ENCODE peak calls at places on chromosome 21, in nine cellular contexts. One of them, this sample, is unnamed.

GRCh38 chr21:39637197-39637970 is 24.6 kb downstream of the B3GALT5 start:
- DNase-seq in GM12865: no peak
- DNase-seq in fibroblast of mammary gland: no peak
- DNase-seq in NB4: no peak
- DNase-seq in uterus: no peak
- DNase-seq in PC-3: no peak
- DNase-seq in prostate gland: no peak
- DNase-seq in CD4-positive, alpha-beta T cell: no peak
- DNase-seq in H9: peak; percentile 64
- DNase-seq in this sample: no peak

GRCh38 chr21:25501996-25502665 is 105.2 kb downstream of the MRPL39 start:
- DNase-seq in PC-3: no peak
- DNase-seq in NB4: peak; percentile 35
- DNase-seq in H9: no peak
- DNase-seq in GM12865: peak; percentile 84
- DNase-seq in fibroblast of mammary gland: peak; percentile 39
- DNase-seq in uterus: no peak
- DNase-seq in prostate gland: no peak
- DNase-seq in CD4-positive, alpha-beta T cell: no peak
- DNase-seq in this sample: no peak

GRCh38 chr21:35102488-35103407 is 53.6 kb upstream of the RUNX1 start:
- DNase-seq in GM12865: peak; percentile 1
- DNase-seq in fibroblast of mammary gland: no peak
- DNase-seq in H9: no peak
- DNase-seq in PC-3: no peak
- DNase-seq in NB4: peak; percentile 92
- DNase-seq in CD4-positive, alpha-beta T cell: peak; percentile 32
- DNase-seq in uterus: no peak
- DNase-seq in prostate gland: no peak
- DNase-seq in this sample: no peak

GRCh38 chr21:42614391-42614790 is 39.0 kb upstream of the PDE9A start:
- DNase-seq in H9: no peak
- DNase-seq in prostate gland: no peak
- DNase-seq in PC-3: no peak
- DNase-seq in CD4-positive, alpha-beta T cell: no peak
- DNase-seq in GM12865: no peak
- DNase-seq in uterus: no peak
- DNase-seq in NB4: no peak
- DNase-seq in fibroblast of mammary gland: no peak
- DNase-seq in this sample: no peak

GRCh38 chr21:37357691-37358090 is 8.9 kb upstream of the DYRK1A start:
- DNase-seq in GM12865: no peak
- DNase-seq in PC-3: peak; percentile 85
- DNase-seq in prostate gland: no peak
- DNase-seq in CD4-positive, alpha-beta T cell: no peak
- DNase-seq in H9: no peak
- DNase-seq in uterus: no peak
- DNase-seq in NB4: no peak
- DNase-seq in fibroblast of mammary gland: no peak
- DNase-seq in this sample: no peak

GRCh38 chr21:40752125-40752524 is 94.8 kb downstream of the DSCAM start:
- DNase-seq in H9: peak; percentile 41
- DNase-seq in NB4: no peak
- DNase-seq in PC-3: no peak
- DNase-seq in fibroblast of mammary gland: no peak
- DNase-seq in uterus: no peak
- DNase-seq in prostate gland: no peak
- DNase-seq in CD4-positive, alpha-beta T cell: no peak
- DNase-seq in GM12865: no peak
- DNase-seq in this sample: no peak

GRCh38 chr21:36422279-36423098 is 37.3 kb downstream of the CHAF1B start:
- DNase-seq in CD4-positive, alpha-beta T cell: no peak
- DNase-seq in fibroblast of mammary gland: peak; percentile 65
- DNase-seq in GM12865: peak; percentile 83
- DNase-seq in uterus: no peak
- DNase-seq in prostate gland: peak; percentile 51
- DNase-seq in H9: peak; percentile 86
- DNase-seq in PC-3: peak; percentile 70
- DNase-seq in NB4: peak; percentile 75
- DNase-seq in this sample: no peak

GRCh38 chr21:44261675-44262295 is at the start of gene DNMT3L:
- DNase-seq in prostate gland: no peak
- DNase-seq in PC-3: no peak
- DNase-seq in fibroblast of mammary gland: no peak
- DNase-seq in H9: no peak
- DNase-seq in NB4: no peak
- DNase-seq in GM12865: no peak
- DNase-seq in uterus: no peak
- DNase-seq in CD4-positive, alpha-beta T cell: no peak
- DNase-seq in this sample: no peak

GRCh38 chr21:43298546-43299440 is 128.1 kb downstream of the SIK1 start:
- DNase-seq in CD4-positive, alpha-beta T cell: no peak
- DNase-seq in H9: no peak
- DNase-seq in fibroblast of mammary gland: no peak
- DNase-seq in uterus: no peak
- DNase-seq in prostate gland: no peak
- DNase-seq in NB4: no peak
- DNase-seq in GM12865: no peak
- DNase-seq in PC-3: no peak
- DNase-seq in this sample: no peak

GRCh38 chr21:40243676-40244075 is 376.4 kb downstream of the PCP4 start:
- DNase-seq in fibroblast of mammary gland: no peak
- DNase-seq in CD4-positive, alpha-beta T cell: no peak
- DNase-seq in uterus: no peak
- DNase-seq in NB4: no peak
- DNase-seq in GM12865: no peak
- DNase-seq in prostate gland: no peak
- DNase-seq in PC-3: no peak
- DNase-seq in H9: no peak
- DNase-seq in this sample: no peak

GRCh38 chr21:27636671-27637070 is 669.8 kb upstream of the ADAMTS5 start:
- DNase-seq in fibroblast of mammary gland: no peak
- DNase-seq in PC-3: no peak
- DNase-seq in H9: no peak
- DNase-seq in prostate gland: no peak
- DNase-seq in GM12865: no peak
- DNase-seq in uterus: no peak
- DNase-seq in CD4-positive, alpha-beta T cell: no peak
- DNase-seq in NB4: no peak
- DNase-seq in this sample: no peak

GRCh38 chr21:23394458-23394857 is 2212.8 kb downstream of the MRPL39 start:
- DNase-seq in GM12865: no peak
- DNase-seq in CD4-positive, alpha-beta T cell: no peak
- DNase-seq in fibroblast of mammary gland: no peak
- DNase-seq in prostate gland: no peak
- DNase-seq in NB4: no peak
- DNase-seq in uterus: no peak
- DNase-seq in PC-3: peak; percentile 25
- DNase-seq in H9: no peak
- DNase-seq in this sample: no peak

GRCh38 chr21:44050276-44050675 is 38.2 kb downstream of the TRAPPC10 start:
- DNase-seq in NB4: no peak
- DNase-seq in CD4-positive, alpha-beta T cell: no peak
- DNase-seq in GM12865: no peak
- DNase-seq in prostate gland: no peak
- DNase-seq in H9: no peak
- DNase-seq in uterus: no peak
- DNase-seq in fibroblast of mammary gland: no peak
- DNase-seq in PC-3: no peak
- DNase-seq in this sample: no peak

GRCh38 chr21:35019631-35020032 is 29.5 kb downstream of the RUNX1 start:
- DNase-seq in uterus: no peak
- DNase-seq in GM12865: no peak
- DNase-seq in PC-3: peak; percentile 73
- DNase-seq in H9: no peak
- DNase-seq in prostate gland: no peak
- DNase-seq in fibroblast of mammary gland: no peak
- DNase-seq in CD4-positive, alpha-beta T cell: no peak
- DNase-seq in NB4: no peak
- DNase-seq in this sample: no peak

GRCh38 chr21:44370027-44370735 is 16.8 kb downstream of the TRPM2 start:
- DNase-seq in H9: peak; percentile 75
- DNase-seq in fibroblast of mammary gland: peak; percentile 73
- DNase-seq in uterus: peak; percentile 11
- DNase-seq in PC-3: peak; percentile 77
- DNase-seq in NB4: no peak
- DNase-seq in GM12865: no peak
- DNase-seq in CD4-positive, alpha-beta T cell: no peak
- DNase-seq in prostate gland: no peak
- DNase-seq in this sample: peak; percentile 67

GRCh38 chr21:30829659-30830058 is at the start of gene KRTAP7-1:
- DNase-seq in uterus: no peak
- DNase-seq in GM12865: no peak
- DNase-seq in fibroblast of mammary gland: no peak
- DNase-seq in NB4: no peak
- DNase-seq in H9: no peak
- DNase-seq in CD4-positive, alpha-beta T cell: no peak
- DNase-seq in prostate gland: no peak
- DNase-seq in PC-3: no peak
- DNase-seq in this sample: no peak

DNA sequence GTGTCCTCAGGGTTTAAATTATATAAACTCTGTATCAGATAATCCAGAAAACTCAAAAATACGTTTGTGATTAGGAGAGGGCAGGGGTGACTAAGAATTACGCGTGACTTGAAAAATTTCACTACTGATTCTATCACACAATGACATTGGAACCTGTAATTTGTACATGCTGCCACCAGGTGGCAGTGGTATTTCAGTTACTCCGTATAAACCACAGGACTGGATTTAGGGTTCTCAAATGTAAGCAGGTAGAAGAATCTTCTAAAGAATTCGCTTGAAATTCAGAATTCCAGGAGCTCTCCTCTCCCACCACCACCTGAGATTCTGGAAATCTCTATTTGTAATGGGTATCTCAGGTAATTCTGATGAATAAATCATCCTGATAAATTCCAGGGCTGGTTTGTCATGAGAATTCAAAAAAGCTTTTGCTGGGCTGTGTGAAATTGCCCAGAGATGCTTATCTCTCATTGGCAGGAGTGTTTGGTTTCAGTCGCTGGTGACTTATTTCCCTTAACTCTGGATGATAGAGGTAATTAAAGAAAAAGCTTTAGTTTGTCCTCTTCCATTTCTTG is 1.7 kb upstream of the KRTAP7-1 start:
- DNase-seq in fibroblast of mammary gland: peak; percentile 25
- DNase-seq in uterus: no peak
- DNase-seq in PC-3: peak; percentile 76
- DNase-seq in CD4-positive, alpha-beta T cell: peak; percentile 2
- DNase-seq in NB4: peak; percentile 47
- DNase-seq in H9: peak; percentile 53
- DNase-seq in GM12865: peak; percentile 52
- DNase-seq in prostate gland: no peak
- DNase-seq in this sample: no peak
- TF ChIP-seq CTCF in fibroblast of mammary gland: peak; percentile 50
- TF ChIP-seq CTCF in uterus: no peak
- TF ChIP-seq CTCF in PC-3: peak; percentile 83
- TF ChIP-seq CTCF in CD4-positive, alpha-beta T cell: peak; percentile 36
- TF ChIP-seq CTCF in NB4: peak; percentile 60
- TF ChIP-seq CTCF in H9: peak; percentile 83
- TF ChIP-seq CTCF in GM12865: peak; percentile 50
- TF ChIP-seq CTCF in prostate gland: peak; percentile 40
- TF ChIP-seq CTCF in this sample: peak; percentile 47

DNA sequence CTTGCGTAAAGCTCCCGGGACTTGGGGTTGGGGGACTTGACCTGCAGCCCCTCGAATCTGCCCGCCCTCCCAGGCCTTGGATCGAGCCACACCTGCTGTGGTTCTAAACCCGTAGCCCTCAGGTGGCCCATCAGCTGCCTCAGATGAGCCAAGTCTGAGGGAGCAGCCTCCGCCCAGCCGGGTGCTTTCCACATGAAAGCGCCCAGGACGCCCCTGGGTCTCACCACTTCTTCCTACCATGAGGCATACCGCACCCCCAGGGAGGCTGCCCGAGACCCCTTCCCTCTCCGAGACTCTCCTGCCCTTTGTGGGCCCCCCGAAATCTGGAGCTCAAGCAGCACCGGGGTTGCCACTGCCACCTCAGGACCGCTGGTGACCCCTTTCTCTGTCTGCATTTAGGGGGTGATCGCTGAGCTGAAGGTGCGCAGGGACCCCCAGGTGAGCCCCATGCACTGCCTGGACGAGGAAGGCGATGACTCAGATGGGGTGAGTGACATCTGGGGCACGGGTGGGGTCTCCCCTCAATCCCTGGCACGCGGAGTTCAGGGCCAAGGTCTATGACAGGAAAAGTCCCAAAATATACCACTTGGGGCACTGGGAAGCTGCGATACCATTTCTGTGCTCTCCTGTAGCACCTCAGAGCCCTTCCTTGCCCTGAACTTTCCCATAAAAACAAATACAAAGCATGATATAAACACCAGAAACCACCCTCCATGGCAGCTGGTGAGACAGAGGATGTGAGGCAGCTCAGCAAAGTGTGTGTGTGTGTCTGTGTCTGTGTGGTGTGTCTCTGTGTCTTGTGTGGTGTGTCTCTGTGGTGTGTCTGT is 68.5 kb downstream of the SLC19A1 start:
- DNase-seq in fibroblast of mammary gland: no peak
- DNase-seq in H9: no peak
- DNase-seq in prostate gland: no peak
- DNase-seq in GM12865: no peak
- DNase-seq in PC-3: no peak
- DNase-seq in NB4: no peak
- DNase-seq in CD4-positive, alpha-beta T cell: no peak
- DNase-seq in uterus: no peak
- DNase-seq in this sample: no peak
- TF ChIP-seq CTCF in fibroblast of mammary gland: no peak
- TF ChIP-seq CTCF in H9: no peak
- TF ChIP-seq CTCF in prostate gland: no peak
- TF ChIP-seq CTCF in GM12865: no peak
- TF ChIP-seq CTCF in PC-3: no peak
- TF ChIP-seq CTCF in NB4: no peak
- TF ChIP-seq CTCF in CD4-positive, alpha-beta T cell: no peak
- TF ChIP-seq CTCF in uterus: no peak
- TF ChIP-seq CTCF in this sample: no peak

GRCh38 chr21:30434033-30434631 is 4.1 kb downstream of the KRTAP13-4 start:
- DNase-seq in prostate gland: peak; percentile 10
- DNase-seq in CD4-positive, alpha-beta T cell: no peak
- DNase-seq in NB4: peak; percentile 51
- DNase-seq in fibroblast of mammary gland: peak; percentile 40
- DNase-seq in H9: peak; percentile 76
- DNase-seq in PC-3: peak; percentile 78
- DNase-seq in uterus: no peak
- DNase-seq in GM12865: peak; percentile 52
- DNase-seq in this sample: no peak
- TF ChIP-seq CTCF in prostate gland: peak; percentile 27
- TF ChIP-seq CTCF in CD4-positive, alpha-beta T cell: no peak
- TF ChIP-seq CTCF in NB4: peak; percentile 70
- TF ChIP-seq CTCF in fibroblast of mammary gland: peak; percentile 68
- TF ChIP-seq CTCF in H9: peak; percentile 73
- TF ChIP-seq CTCF in PC-3: peak; percentile 75
- TF ChIP-seq CTCF in uterus: no peak
- TF ChIP-seq CTCF in GM12865: peak; percentile 58
- TF ChIP-seq CTCF in this sample: peak; percentile 43

GRCh38 chr21:29017639-29018237 is 1.4 kb downstream of the RWDD2B start:
- DNase-seq in GM12865: peak; percentile 30
- DNase-seq in uterus: no peak
- DNase-seq in NB4: peak; percentile 42
- DNase-seq in PC-3: no peak
- DNase-seq in prostate gland: no peak
- DNase-seq in H9: no peak
- DNase-seq in CD4-positive, alpha-beta T cell: no peak
- DNase-seq in fibroblast of mammary gland: no peak
- DNase-seq in this sample: no peak
- TF ChIP-seq CTCF in GM12865: no peak
- TF ChIP-seq CTCF in uterus: no peak
- TF ChIP-seq CTCF in NB4: no peak
- TF ChIP-seq CTCF in PC-3: no peak
- TF ChIP-seq CTCF in prostate gland: no peak
- TF ChIP-seq CTCF in H9: no peak
- TF ChIP-seq CTCF in CD4-positive, alpha-beta T cell: no peak
- TF ChIP-seq CTCF in fibroblast of mammary gland: no peak
- TF ChIP-seq CTCF in this sample: no peak